ENCODE peak calls at places on chromosome 12, in four cellular contexts. K, D, V and F are unnamed samples.

GRCh38 chr12:7092986-7093460 is 778 bp upstream of the C1R start:
- DNase-seq in D (no peak), V (no peak), K (no peak), F (no peak)

GRCh38 chr12:131076277-131076676 is 122.6 kb downstream of the ADGRD1 start:
- DNase-seq in V (no peak), D (no peak), K (no peak), F (no peak)

GRCh38 chr12:55728185-55728931 is 451 bp downstream of the CD63 start:
- DNase-seq in V (no peak), D (peak; percentile 75), K (no peak), F (peak; percentile 61)

GRCh38 chr12:73892181-73892580 is 645.5 kb upstream of the ATXN7L3B start:
- DNase-seq in D (no peak), K (no peak), V (no peak), F (peak; percentile 4)

GRCh38 chr12:114684098-114684869 is at the start of gene TBX3:
- DNase-seq in V (no peak), D (peak; percentile 91), K (peak; percentile 98), F (peak; percentile 95)

GRCh38 chr12:114131824-114132223 is 165.7 kb upstream of the RBM19 start:
- DNase-seq in D (no peak), V (no peak), K (no peak), F (no peak)

GRCh38 chr12:31471823-31472222 is 119.1 kb downstream of the DENND5B start:
- DNase-seq in V (no peak), K (no peak), D (no peak), F (no peak)

GRCh38 chr12:104974626-104975290 is 11.4 kb upstream of the NOPCHAP1 start:
- DNase-seq in K (no peak), V (peak; percentile 97), D (no peak), F (no peak)

GRCh38 chr12:123478762-123479161 is 20.8 kb downstream of the SNRNP35 start:
- DNase-seq in K (no peak), D (no peak), V (no peak), F (peak; percentile 94)

GRCh38 chr12:51028811-51029146 is 2.6 kb upstream of the SLC11A2 start:
- DNase-seq in K (no peak), V (no peak), D (no peak), F (no peak)

GRCh38 chr12:48786591-48787544 is 2.0 kb downstream of the ADCY6 start:
- DNase-seq in V (no peak), K (no peak), D (no peak), F (no peak)

GRCh38 chr12:75389706-75390105 is 1.2 kb upstream of the GLIPR1L2 start:
- DNase-seq in K (no peak), D (no peak), V (no peak), F (peak; percentile 9)

GRCh38 chr12:120721866-120722265 is 3.8 kb upstream of the ACADS start:
- DNase-seq in D (no peak), K (no peak), V (no peak), F (peak; percentile 32)

GRCh38 chr12:125032466-125033152 is 32.6 kb upstream of the AACS start:
- DNase-seq in V (no peak), K (no peak), D (no peak), F (no peak)

GRCh38 chr12:125024949-125025563 is 31.6 kb downstream of the BRI3BP start:
- DNase-seq in K (no peak), D (no peak), V (no peak), F (no peak)

GRCh38 chr12:125029756-125030358 is 35.4 kb upstream of the AACS start:
- DNase-seq in V (no peak), D (no peak), K (no peak), F (no peak)

GRCh38 chr12:125025836-125026235 is 32.4 kb downstream of the BRI3BP start:
- DNase-seq in D (no peak), K (no peak), V (no peak), F (no peak)

DNA sequence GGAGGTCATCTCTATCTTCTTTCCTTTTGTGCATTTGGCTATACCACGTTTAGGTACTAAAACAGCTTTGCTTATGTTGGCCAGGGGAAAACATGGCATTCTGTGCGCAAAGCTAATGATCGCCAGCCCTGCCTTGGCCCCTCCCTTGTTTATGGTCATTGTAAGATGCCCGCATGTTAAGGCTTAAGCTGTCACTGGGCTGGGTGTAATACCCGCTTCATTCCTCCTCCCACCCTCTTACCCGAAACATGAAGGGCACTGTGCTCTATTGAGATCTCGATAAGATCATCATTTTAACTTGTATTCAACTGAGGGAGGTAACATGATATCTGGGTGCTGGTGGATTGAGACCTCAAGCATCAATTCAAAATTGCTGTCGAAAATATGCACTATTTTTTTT is 34.7 kb downstream of the BRI3BP start:
- DNase-seq in K (no peak), D (no peak), V (no peak), F (no peak)
- H2AFZ ChIP-seq in K (no peak overlapping the region), D (no peak overlapping the region), V (no peak overlapping the region), F (no peak overlapping the region)

GRCh38 chr12:124538194-124539082 is 29.0 kb downstream of the NCOR2 start:
- DNase-seq in D (no peak), V (no peak), K (peak; percentile 41), F (no peak)
- H3K4me1 ChIP-seq in D (peaks cover 5% of the 10 kb centered on the region), V (peaks cover 16% of the 10 kb centered on the region), K (peaks cover 35% of the 10 kb centered on the region), F (peaks cover 14% of the 10 kb centered on the region)

GRCh38 chr12:3453947-3454675 is 36.9 kb upstream of the PRMT8 start:
- DNase-seq in K (no peak), D (no peak), V (no peak), F (no peak)
- TF ChIP-seq MYC in K (no peak), D (no peak), V (no peak), F (no peak)

GRCh38 chr12:93126069-93126474 is 197.0 kb upstream of the EEA1 start:
- DNase-seq in K (no peak), V (no peak), D (no peak), F (no peak)

GRCh38 chr12:93125126-93125525 is 196.0 kb upstream of the EEA1 start:
- DNase-seq in K (no peak), D (no peak), V (no peak), F (no peak)

GRCh38 chr12:93127107-93127560 is 198.0 kb upstream of the EEA1 start:
- DNase-seq in V (no peak), K (no peak), D (no peak), F (no peak)

GRCh38 chr12:93122089-93122488 is 193.0 kb upstream of the EEA1 start:
- DNase-seq in K (peak; percentile 64), V (no peak), D (no peak), F (no peak)

GRCh38 chr12:93122569-93123091 is 193.5 kb upstream of the EEA1 start:
- DNase-seq in V (no peak), K (peak; percentile 81), D (no peak), F (no peak)
- H2AFZ ChIP-seq in V (no peak overlapping the region), K (peak overlapping the region; percentile 76), D (peak overlapping the region; percentile 38), F (no peak overlapping the region)

DNA sequence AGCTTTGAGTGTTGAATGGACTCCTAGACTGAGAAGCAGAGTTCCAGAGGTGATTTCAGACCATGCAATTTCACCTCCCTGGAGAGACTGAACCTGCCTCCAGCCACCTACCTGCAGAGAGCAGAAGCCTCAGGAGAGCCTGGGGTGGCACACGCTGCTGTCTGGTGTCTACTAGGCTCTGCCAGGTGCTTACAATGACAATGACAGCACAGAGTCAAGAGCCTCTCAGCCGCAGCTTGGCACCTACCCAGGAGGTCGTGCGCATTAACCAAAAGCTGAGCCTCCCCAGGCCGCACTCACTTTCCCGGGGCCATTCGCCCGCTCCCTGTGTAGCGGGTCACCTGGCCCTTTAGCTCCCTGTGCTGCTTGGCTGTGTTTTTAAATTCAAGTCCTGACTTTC is 63.2 kb downstream of the TESC start:
- DNase-seq in V (no peak), K (no peak), D (no peak), F (no peak)
- H3K4me1 ChIP-seq in V (no peaks in the 10 kb centered on the region), K (peaks cover 5% of the 10 kb centered on the region), D (peaks cover 12% of the 10 kb centered on the region), F (no peaks in the 10 kb centered on the region)

DNA sequence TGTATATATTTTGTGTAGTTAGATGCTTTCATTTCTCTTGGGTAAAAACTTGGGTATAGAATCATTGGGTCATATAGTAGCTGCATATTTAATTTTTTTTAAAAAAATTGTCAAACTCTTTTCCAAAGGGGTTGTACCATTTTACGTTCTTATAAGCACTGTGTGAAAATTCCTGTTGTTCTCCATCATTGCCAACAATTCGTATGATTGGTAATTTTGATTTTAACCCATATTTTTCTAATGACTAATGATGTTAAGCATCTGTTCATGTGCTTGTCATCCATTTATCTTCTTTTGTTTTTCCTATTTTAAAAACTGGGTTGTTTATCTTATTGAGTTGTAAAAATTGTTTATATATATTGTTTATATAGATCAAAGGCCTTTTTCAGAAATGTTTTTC is 77.4 kb downstream of the OTOGL start:
- DNase-seq in V (no peak), K (no peak), D (no peak), F (no peak)
- TF ChIP-seq MYC in V (no peak), K (no peak), D (no peak), F (no peak)

DNA sequence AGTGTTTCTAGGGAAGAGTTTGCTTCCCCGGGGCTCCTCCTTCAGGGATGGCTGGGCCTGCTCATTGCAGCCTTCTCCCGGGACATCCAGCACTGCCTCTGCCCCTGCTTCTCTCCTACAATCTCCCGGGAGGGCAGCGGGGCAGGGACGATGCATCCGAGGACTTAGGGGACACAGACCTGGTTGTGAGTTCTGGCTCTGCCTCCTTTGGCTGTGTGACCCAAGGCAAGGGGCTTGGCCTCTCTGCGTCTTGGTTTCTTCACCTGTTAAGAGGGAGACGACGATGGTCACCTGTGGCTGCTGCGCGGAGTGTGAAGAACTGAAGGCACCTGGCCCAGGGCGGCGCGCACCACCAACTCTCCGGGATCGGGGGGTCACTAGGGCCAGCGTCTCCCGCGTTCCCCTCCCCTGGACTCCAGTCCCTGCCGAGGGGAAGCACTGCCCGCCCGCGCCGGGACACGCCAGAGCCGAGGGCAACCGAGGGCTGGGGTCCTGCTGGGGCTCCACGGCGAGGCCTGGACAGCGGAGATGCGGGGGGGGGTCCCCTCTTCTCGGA is 391 bp downstream of the HVCN1 start:
- DNase-seq in V (no peak), D (no peak), K (no peak), F (peak; percentile 21)
- H2AFZ ChIP-seq in V (no peak overlapping the region), D (peak overlapping the region; percentile 66), K (no peak overlapping the region), F (peak overlapping the region; percentile 64)

GRCh38 chr12:108855284-108856169 is 1.9 kb downstream of the SSH1 start:
- DNase-seq in K (peak; percentile 43), D (peak; percentile 74), V (no peak), F (no peak)
- H3K4me1 ChIP-seq in K (peaks cover 32% of the 10 kb centered on the region), D (peaks cover 41% of the 10 kb centered on the region), V (peaks cover 50% of the 10 kb centered on the region), F (peaks cover 55% of the 10 kb centered on the region)

DNA sequence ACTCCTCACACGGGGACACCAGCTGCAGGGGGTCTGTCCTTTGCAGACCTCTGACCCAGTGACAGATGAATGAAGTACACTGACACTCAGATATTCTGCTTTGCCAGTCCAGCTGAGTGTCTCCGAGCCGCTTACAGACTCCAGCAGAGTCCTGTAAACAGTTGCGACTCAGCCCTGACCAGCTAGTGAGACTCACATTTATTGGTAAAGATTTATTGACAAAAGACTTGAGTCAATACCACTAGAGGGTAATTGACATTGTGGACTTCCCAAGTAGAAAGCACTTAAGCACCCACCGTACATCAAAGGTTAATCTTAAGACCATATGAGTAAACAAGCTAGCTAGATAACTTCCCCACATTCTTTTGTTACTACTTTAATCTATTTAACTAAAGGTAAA is 9.8 kb upstream of the FKBP4 start:
- DNase-seq in D (no peak), K (peak; percentile 31), V (no peak), F (no peak)
- TF ChIP-seq MYC in D (no peak), K (no peak), V (no peak), F (no peak)